ENCODE peak calls at places on chromosome 5, in six cellular contexts. G is LoVo; C is RPMI7951; H is NCI-H1092 treated with DMSO at 0.1 percent for 48 hours; X is activated CD4-positive, alpha-beta T cell treated with anti-CD3 and anti-CD28 coated beads, Interleukin-2, amount 10 ng/mL, durations not matched to agents 7 days and 5 days; L is amniotic stem cell. S is an unnamed sample.

GRCh38 chr5:178416919-178417318 is 173.3 kb downstream of the COL23A1 start:
- DNase-seq in G (no peak), C (peak), H (no peak), X (no peak), L (no peak), S (no peak)

GRCh38 chr5:138542120-138542955 is 698 bp downstream of the ETF1 start:
- DNase-seq in G (no peak), C (peak), H (no peak), X (peak), L (no peak), S (no peak)

GRCh38 chr5:33261305-33261704 is 179.5 kb upstream of the TARS1 start:
- DNase-seq in G (no peak), C (peak), H (no peak), X (no peak), L (no peak), S (no peak)

GRCh38 chr5:175734501-175734900 is 76.6 kb downstream of the HRH2 start:
- DNase-seq in G (no peak), C (no peak), H (no peak), X (no peak), L (no peak), S (no peak)

GRCh38 chr5:40676643-40677333 is 2.9 kb upstream of the PTGER4 start:
- DNase-seq in G (no peak), C (peak), H (no peak), X (no peak), L (peak), S (no peak)

GRCh38 chr5:167217097-167217743 is 1074.2 kb upstream of the WWC1 start:
- DNase-seq in G (no peak), C (no peak), H (no peak), X (no peak), L (no peak), S (no peak)

GRCh38 chr5:59604111-59604510 is 289.4 kb downstream of the PDE4D start:
- DNase-seq in G (no peak), C (no peak), H (no peak), X (no peak), L (no peak), S (no peak)

GRCh38 chr5:132211787-132212186 is 15.9 kb downstream of the P4HA2 start:
- DNase-seq in G (no peak), C (no peak), H (no peak), X (no peak), L (no peak), S (no peak)

GRCh38 chr5:59683311-59683710 is 210.2 kb downstream of the PDE4D start:
- DNase-seq in G (no peak), C (no peak), H (no peak), X (no peak), L (no peak), S (no peak)

GRCh38 chr5:14397717-14398116 is 183.9 kb upstream of the OTULINL start:
- DNase-seq in G (no peak), C (peak), H (no peak), X (no peak), L (no peak), S (no peak)

GRCh38 chr5:74621492-74621891 is 19.0 kb downstream of the ENC1 start:
- DNase-seq in G (no peak), C (no peak), H (no peak), X (no peak), L (no peak), S (no peak)

GRCh38 chr5:2738156-2738699 is 13.2 kb downstream of the IRX2 start:
- DNase-seq in G (no peak), C (no peak), H (no peak), X (no peak), L (no peak), S (no peak)

GRCh38 chr5:152499816-152500575 is 94.9 kb upstream of the NMUR2 start:
- DNase-seq in G (no peak), C (no peak), H (no peak), X (no peak), L (no peak), S (no peak)

GRCh38 chr5:109601736-109602135 is 88.0 kb upstream of the MAN2A1 start:
- DNase-seq in G (no peak), C (no peak), H (no peak), X (no peak), L (no peak), S (no peak)

GRCh38 chr5:157366741-157367684 is 93.0 kb upstream of the NIPAL4 start:
- DNase-seq in G (no peak), C (peak), H (no peak), X (no peak), L (no peak), S (no peak)

GRCh38 chr5:89418821-89419085 is 535.8 kb upstream of the MEF2C start:
- DNase-seq in G (no peak), C (no peak), H (no peak), X (no peak), L (no peak), S (no peak)

GRCh38 chr5:53031695-53032096 is 42.5 kb downstream of the ITGA2 start:
- DNase-seq in G (peak), C (peak), H (no peak), X (peak), L (peak), S (no peak)

GRCh38 chr5:10310073-10310779 is 2.5 kb upstream of the CMBL start:
- DNase-seq in G (peak), C (peak), H (no peak), X (no peak), L (peak), S (no peak)

GRCh38 chr5:82597437-82597836 is 319.3 kb upstream of the RPS23 start:
- DNase-seq in G (no peak), C (no peak), H (no peak), X (no peak), L (no peak), S (no peak)

GRCh38 chr5:88108490-88109279 is 160.0 kb downstream of the TMEM161B start:
- DNase-seq in G (no peak), C (peak), H (no peak), X (no peak), L (no peak), S (no peak)